ENCODE peak calls at places on chromosomes 3 and 15, in six cellular contexts. K, J, Z, L, G and C are unnamed samples.

GRCh38 chr3:109268181-109268580 is 48.1 kb downstream of the DPPA2 start:
- DNase-seq in L (peak), G (peak), J (no peak), Z (no peak), K (peak), C (no peak)

GRCh38 chr3:27607370-27607769 is 114.8 kb downstream of the EOMES start:
- DNase-seq in L (peak), G (peak), Z (no peak), K (peak), J (no peak), C (peak)

GRCh38 chr3:149448331-149448831 is 26.1 kb upstream of the TM4SF4 start:
- DNase-seq in G (peak), L (peak), K (peak), Z (no peak), J (no peak), C (peak)

GRCh38 chr3:155022896-155023295 is 57.2 kb upstream of the MME start:
- DNase-seq in J (no peak), Z (no peak), L (no peak), G (no peak), K (no peak), C (no peak)

GRCh38 chr3:5768546-5768945 is 581.0 kb downstream of the EDEM1 start:
- DNase-seq in G (no peak), K (no peak), J (no peak), Z (no peak), L (no peak), C (no peak)

GRCh38 chr3:3984053-3984452 is 184.8 kb downstream of the LRRN1 start:
- DNase-seq in G (no peak), J (peak), L (no peak), K (no peak), Z (no peak), C (no peak)

GRCh38 chr15:100764778-100765457 is 114.7 kb upstream of the ALDH1A3 start:
- DNase-seq in L (peak), Z (peak), G (peak), K (peak), J (no peak), C (no peak)

GRCh38 chr3:50279255-50280016 is 549 bp downstream of the LSMEM2 start:
- DNase-seq in L (no peak), J (no peak), G (no peak), K (no peak), Z (no peak), C (no peak)

GRCh38 chr3:172685331-172686214 is 25.3 kb downstream of the NCEH1 start:
- DNase-seq in Z (no peak), K (peak), G (peak), J (no peak), L (peak), C (peak)

GRCh38 chr15:40891810-40892448 is 2.3 kb upstream of the VPS18 start:
- DNase-seq in L (peak), Z (no peak), G (peak), K (peak), J (no peak), C (peak)

GRCh38 chr3:117630885-117631284 is 921.3 kb downstream of the TUSC7 start:
- DNase-seq in Z (no peak), L (peak), G (peak), J (no peak), K (no peak), C (no peak)

GRCh38 chr3:71487418-71487817 is 96.1 kb downstream of the FOXP1 start:
- DNase-seq in J (no peak), G (no peak), K (no peak), L (no peak), Z (no peak), C (no peak)

GRCh38 chr3:100761951-100762350 is 52.7 kb downstream of the TFG start:
- DNase-seq in L (no peak), Z (no peak), J (no peak), K (no peak), G (no peak), C (no peak)

GRCh38 chr3:46922871-46923558 is 45.5 kb downstream of the PTH1R start:
- DNase-seq in K (no peak), Z (peak), L (no peak), J (peak), G (no peak), C (no peak)

GRCh38 chr15:67595572-67595971 is 53.1 kb downstream of the MAP2K5 start:
- DNase-seq in G (no peak), Z (no peak), K (no peak), L (no peak), J (no peak), C (no peak)

GRCh38 chr15:69321041-69321554 is 22.4 kb downstream of the PAQR5 start:
- DNase-seq in J (no peak), G (no peak), Z (no peak), K (peak), L (peak), C (no peak)

GRCh38 chr3:58837141-58837862 is 170.7 kb upstream of the FAM3D start:
- DNase-seq in L (no peak), Z (no peak), G (no peak), K (no peak), J (no peak), C (no peak)

GRCh38 chr15:72193781-72194396 is 3.7 kb downstream of the GRAMD2A start:
- DNase-seq in Z (no peak), L (peak), G (no peak), J (no peak), K (no peak), C (no peak)

GRCh38 chr3:169283902-169284451 is 379.5 kb downstream of the MECOM start:
- DNase-seq in G (no peak), Z (no peak), J (no peak), L (no peak), K (no peak), C (no peak)

GRCh38 chr3:32440481-32441350 is 49.1 kb downstream of the CMTM7 start:
- DNase-seq in K (no peak), J (no peak), G (no peak), L (no peak), Z (no peak), C (peak)

GRCh38 chr3:146313411-146314111 is 62.7 kb upstream of the PLSCR4 start:
- DNase-seq in K (peak), Z (no peak), L (peak), G (peak), J (no peak), C (peak)

GRCh38 chr15:91694829-91695205 is 158.7 kb upstream of the SLCO3A1 start:
- DNase-seq in L (no peak), Z (peak), K (peak), J (no peak), G (peak), C (peak)

GRCh38 chr15:69952210-69952555 is 145.5 kb downstream of the TLE3 start:
- DNase-seq in Z (no peak), K (no peak), J (no peak), G (no peak), L (no peak), C (no peak)

GRCh38 chr3:58044656-58045055 is 36.4 kb downstream of the FLNB start:
- DNase-seq in J (no peak), G (no peak), Z (no peak), K (peak), L (no peak), C (no peak)

GRCh38 chr3:18264331-18264730 is 160.8 kb downstream of the SATB1 start:
- DNase-seq in L (no peak), Z (no peak), J (no peak), K (no peak), G (no peak), C (no peak)

GRCh38 chr3:129651316-129652202 is 45.1 kb upstream of the PLXND1 start:
- DNase-seq in G (peak), L (peak), J (no peak), Z (no peak), K (peak), C (peak)

GRCh38 chr3:113545594-113545993 is 13.2 kb downstream of the SIDT1 start:
- DNase-seq in Z (no peak), K (no peak), G (no peak), L (no peak), J (no peak), C (no peak)

GRCh38 chr3:42991369-42992315 is 12.5 kb downstream of the GASK1A start:
- DNase-seq in K (peak), J (no peak), Z (no peak), G (no peak), L (no peak), C (no peak)

GRCh38 chr3:32109256-32109655 is 2.8 kb downstream of the GPD1L start:
- DNase-seq in Z (peak), K (peak), J (peak), G (peak), L (peak), C (no peak)

GRCh38 chr3:124221286-124221821 is 229.4 kb upstream of the ROPN1 start:
- DNase-seq in G (no peak), K (no peak), Z (no peak), J (no peak), L (no peak), C (no peak)

GRCh38 chr15:48964898-48965297 is 1.2 kb upstream of the SHC4 start:
- DNase-seq in G (no peak), K (no peak), Z (no peak), L (no peak), J (no peak), C (no peak)

GRCh38 chr15:97652041-97652440 is 308.5 kb upstream of the ARRDC4 start:
- DNase-seq in L (no peak), K (no peak), J (no peak), G (no peak), Z (no peak), C (peak)

GRCh38 chr15:97653896-97654295 is 306.6 kb upstream of the ARRDC4 start:
- DNase-seq in Z (no peak), K (no peak), G (no peak), J (no peak), L (no peak), C (no peak)

GRCh38 chr15:97648728-97649127 is 311.8 kb upstream of the ARRDC4 start:
- DNase-seq in Z (no peak), L (no peak), J (no peak), K (no peak), G (no peak), C (no peak)

GRCh38 chr15:97654677-97655076 is 305.8 kb upstream of the ARRDC4 start:
- DNase-seq in J (no peak), Z (no peak), K (no peak), L (no peak), G (no peak), C (no peak)

GRCh38 chr15:97652700-97653167 is 307.8 kb upstream of the ARRDC4 start:
- DNase-seq in K (no peak), L (no peak), Z (no peak), J (no peak), G (no peak), C (peak)
- H3K4me3 ChIP-seq in K (peak), L (no peak), Z (no peak), J (no peak), G (no peak), C (peak)

GRCh38 chr3:115626006-115626409 is 2.7 kb downstream of the GAP43 start:
- DNase-seq in G (no peak), J (no peak), L (no peak), Z (no peak), K (no peak), C (no peak)
- H3K4me3 ChIP-seq in G (no peak), J (no peak), L (no peak), Z (no peak), K (no peak), C (no peak)

DNA sequence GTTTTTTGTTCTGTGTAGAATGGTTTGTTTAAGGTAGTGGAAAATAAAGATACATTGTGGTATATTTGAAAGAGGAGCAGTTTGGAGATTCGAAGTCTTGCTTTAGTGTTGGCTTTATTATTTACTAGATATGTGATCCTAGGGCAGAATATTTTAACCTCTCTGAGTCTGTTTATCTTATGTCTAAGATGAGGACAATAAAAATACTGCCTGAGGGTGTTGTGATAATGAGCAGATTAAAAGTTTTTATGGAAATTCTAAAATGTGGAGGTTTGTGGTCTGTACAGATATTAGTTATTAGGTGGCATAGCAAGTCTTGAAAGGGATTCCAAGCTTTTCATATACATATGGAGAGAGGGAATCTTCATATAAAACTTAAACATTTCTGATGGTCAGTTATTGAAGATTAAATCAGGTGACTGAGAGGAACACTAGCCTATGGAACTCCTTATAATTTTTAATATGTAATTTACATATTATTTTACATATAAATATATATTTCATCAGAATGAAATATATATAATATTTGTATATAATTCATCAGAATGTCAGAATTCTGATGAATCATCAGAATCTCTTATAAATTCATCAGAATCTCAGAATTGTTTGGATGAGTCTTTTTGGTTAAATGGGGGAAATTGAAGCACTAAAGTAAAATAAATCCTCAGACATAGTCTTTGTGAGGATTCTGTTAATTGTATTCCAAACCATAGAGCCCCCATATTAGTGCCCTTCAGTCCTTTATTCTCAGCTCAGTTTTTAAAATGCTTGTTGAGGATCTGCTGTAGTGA is 15.2 kb downstream of the TCF12 start:
- DNase-seq in L (no peak), K (no peak), J (no peak), G (no peak), Z (no peak), C (no peak)
- H3K4me3 ChIP-seq in L (no peak), K (no peak), J (no peak), G (no peak), Z (no peak), C (no peak)

GRCh38 chr15:64844576-64845140 is 2.9 kb downstream of the PLEKHO2 start:
- DNase-seq in Z (no peak), K (no peak), J (no peak), G (no peak), L (no peak), C (no peak)
- H3K4me3 ChIP-seq in Z (peak), K (no peak), J (peak), G (no peak), L (peak), C (no peak)

DNA sequence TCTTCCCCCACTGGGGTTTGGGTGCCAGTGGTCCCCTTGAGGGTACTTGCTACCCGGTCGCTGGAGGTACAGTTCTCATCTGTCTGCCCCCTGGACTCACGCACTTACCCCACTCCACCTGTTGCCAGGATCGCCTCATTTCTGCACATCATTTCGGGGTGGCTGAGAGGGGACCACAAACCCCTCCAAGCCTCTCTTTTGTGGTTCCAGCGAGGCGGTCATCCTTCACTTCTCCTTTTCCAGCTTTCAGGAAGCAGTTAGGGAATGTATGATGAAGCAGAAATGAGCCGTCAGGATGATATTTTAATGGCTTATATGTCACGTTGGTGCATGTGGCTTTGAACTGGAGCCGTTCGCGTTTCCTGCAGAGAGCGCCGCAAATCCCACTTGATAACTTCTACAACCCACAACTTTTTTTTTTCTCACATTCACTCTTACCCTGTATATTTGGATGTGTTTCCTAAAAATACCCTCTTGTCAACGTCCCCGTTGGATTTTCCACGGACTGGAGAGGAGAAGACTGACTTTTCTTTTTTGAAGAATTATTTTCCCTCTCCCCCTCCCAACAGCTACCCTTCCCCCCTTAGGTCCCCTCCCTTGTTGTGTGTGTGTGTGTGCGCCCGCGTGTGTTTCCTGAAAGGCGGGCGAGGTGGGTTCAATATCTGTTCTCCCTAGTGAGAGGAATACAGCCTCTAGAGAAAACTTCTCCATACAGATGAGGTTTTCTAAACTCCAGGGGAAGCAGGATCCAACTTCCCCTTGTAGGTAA is at the start of gene ZIC4:
- DNase-seq in L (peak), K (no peak), G (peak), J (no peak), Z (no peak), C (no peak)
- H3K4me3 ChIP-seq in L (peak), K (no peak), G (peak), J (no peak), Z (no peak), C (no peak)

GRCh38 chr3:120450261-120450913 is 405 bp downstream of the FSTL1 start:
- DNase-seq in J (peak), Z (peak), K (peak), G (peak), L (peak), C (peak)
- H3K4me3 ChIP-seq in J (peak), Z (peak), K (peak), G (peak), L (peak), C (peak)

GRCh38 chr3:94226058-94226457 is 163.2 kb downstream of the NSUN3 start:
- DNase-seq in G (peak), J (no peak), L (peak), Z (no peak), K (peak), C (peak)

GRCh38 chr3:94221829-94222228 is 159.0 kb downstream of the NSUN3 start:
- DNase-seq in G (no peak), Z (no peak), K (no peak), J (no peak), L (no peak), C (no peak)

DNA sequence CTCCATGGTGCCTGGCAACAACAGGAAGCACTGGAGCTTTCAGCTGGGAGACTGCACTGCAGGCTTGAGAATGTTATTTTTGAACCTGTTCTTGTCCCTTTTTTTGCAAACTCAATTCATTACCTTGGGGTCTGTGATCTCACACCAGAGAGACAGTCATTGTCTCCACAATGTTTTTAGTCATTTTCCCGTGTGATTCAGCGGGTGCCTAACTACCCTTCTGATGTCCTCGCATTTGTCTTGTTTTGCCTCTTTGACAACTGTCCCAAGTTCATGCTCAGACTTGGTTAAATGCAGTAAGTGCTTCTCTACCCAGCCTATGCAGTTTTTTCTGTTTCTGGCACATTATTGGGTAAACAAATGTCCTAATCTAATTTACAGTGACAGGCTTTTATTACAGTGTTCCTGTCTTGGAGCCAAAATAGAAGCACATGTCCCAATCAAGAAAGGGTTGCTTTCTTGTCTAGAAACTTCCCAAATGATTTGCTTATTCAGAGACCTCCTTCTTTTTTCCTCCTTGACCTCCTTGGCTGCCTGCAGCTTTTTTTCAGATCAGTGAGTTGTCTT is 162.4 kb downstream of the NSUN3 start:
- DNase-seq in K (no peak), L (peak), J (no peak), G (peak), Z (no peak), C (peak)
- H3K4me3 ChIP-seq in K (no peak), L (no peak), J (no peak), G (no peak), Z (no peak), C (no peak)

DNA sequence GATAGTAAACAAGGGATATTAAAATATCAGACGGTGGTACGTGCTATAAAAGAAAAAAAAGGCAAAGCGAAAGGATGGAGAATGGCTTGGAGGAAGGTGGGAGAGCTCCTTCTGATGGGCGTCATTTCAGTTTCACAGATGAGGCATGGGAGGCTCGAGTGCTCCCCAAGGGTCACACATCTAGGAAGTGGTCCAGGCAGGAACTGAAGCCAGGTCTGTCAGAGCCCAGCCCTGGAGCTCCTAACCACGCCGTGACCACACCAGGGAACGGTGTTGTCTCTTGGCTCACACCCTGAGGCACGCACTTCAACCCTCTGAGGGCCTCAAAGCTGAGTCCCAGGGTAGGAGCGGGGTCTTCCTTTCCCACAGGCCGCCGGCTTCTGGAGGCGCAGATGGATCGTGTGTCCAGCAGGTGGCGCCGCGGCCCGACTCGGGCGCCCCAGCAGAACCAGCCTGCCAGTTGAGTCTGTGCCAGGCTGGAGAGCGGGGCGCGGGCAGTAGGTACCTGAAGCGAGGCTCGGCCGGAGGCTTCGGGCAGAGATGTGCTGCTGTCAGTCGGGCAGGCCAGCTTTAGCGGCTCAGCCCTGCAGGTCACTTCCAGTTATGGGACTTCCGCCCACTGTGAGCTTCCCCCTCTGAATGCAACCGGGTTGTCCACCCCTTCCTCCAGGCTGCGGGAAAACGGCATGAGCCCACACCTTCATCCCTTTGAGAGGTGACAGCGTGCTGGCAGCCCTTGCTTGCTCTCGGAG is 68.1 kb downstream of the SLC6A1 start:
- DNase-seq in Z (peak), G (peak), K (peak), L (peak), J (peak), C (peak)
- H3K4me3 ChIP-seq in Z (peak), G (peak), K (peak), L (peak), J (peak), C (no peak)